ENCODE peak calls at places on chromosomes 11 and 22, in seven cellular contexts. One of them, this sample, is unnamed.
A peak's percentile ranks its signal among the peaks of the same experiment; 100 is the strongest.

GRCh38 chr11:44707094-44707493 is 19.7 kb upstream of the TSPAN18 start:
- DNase-seq in SK-N-SH: no peak
- DNase-seq in K562: no peak
- DNase-seq in GM12878: no peak
- DNase-seq in HepG2: no peak
- DNase-seq in GM12892: no peak
- DNase-seq in H1: no peak
- DNase-seq in this sample: no peak

GRCh38 chr11:1455032-1455762 is 31.4 kb downstream of the MOB2 start:
- DNase-seq in SK-N-SH: no peak
- DNase-seq in K562: no peak
- DNase-seq in GM12878: no peak
- DNase-seq in HepG2: no peak
- DNase-seq in GM12892: no peak
- DNase-seq in H1: no peak
- DNase-seq in this sample: no peak

GRCh38 chr22:50520826-50521453 is 4.5 kb downstream of the SCO2 start:
- DNase-seq in SK-N-SH: no peak
- DNase-seq in K562: no peak
- DNase-seq in GM12878: no peak
- DNase-seq in HepG2: no peak
- DNase-seq in GM12892: no peak
- DNase-seq in H1: no peak
- DNase-seq in this sample: no peak

GRCh38 chr11:11570823-11571222 is 51.0 kb downstream of the GALNT18 start:
- DNase-seq in SK-N-SH: no peak
- DNase-seq in K562: no peak
- DNase-seq in GM12878: no peak
- DNase-seq in HepG2: no peak
- DNase-seq in GM12892: no peak
- DNase-seq in H1: no peak
- DNase-seq in this sample: no peak

GRCh38 chr22:40204331-40205116 is 26.8 kb downstream of the TNRC6B start:
- DNase-seq in SK-N-SH: peak; percentile 57
- DNase-seq in K562: no peak
- DNase-seq in GM12878: no peak
- DNase-seq in HepG2: peak; percentile 59
- DNase-seq in GM12892: no peak
- DNase-seq in H1: no peak
- DNase-seq in this sample: no peak

GRCh38 chr11:128288368-128288767 is 299.0 kb downstream of the ETS1 start:
- DNase-seq in SK-N-SH: no peak
- DNase-seq in K562: no peak
- DNase-seq in GM12878: no peak
- DNase-seq in HepG2: no peak
- DNase-seq in GM12892: no peak
- DNase-seq in H1: no peak
- DNase-seq in this sample: no peak

GRCh38 chr11:27795955-27796861 is 96.0 kb upstream of the BDNF start:
- DNase-seq in SK-N-SH: no peak
- DNase-seq in K562: no peak
- DNase-seq in GM12878: no peak
- DNase-seq in HepG2: no peak
- DNase-seq in GM12892: no peak
- DNase-seq in H1: peak; percentile 47
- DNase-seq in this sample: no peak

GRCh38 chr11:44190883-44191230 is 95.4 kb downstream of the EXT2 start:
- DNase-seq in SK-N-SH: no peak
- DNase-seq in K562: no peak
- DNase-seq in GM12878: no peak
- DNase-seq in HepG2: no peak
- DNase-seq in GM12892: no peak
- DNase-seq in H1: no peak
- DNase-seq in this sample: no peak

DNA sequence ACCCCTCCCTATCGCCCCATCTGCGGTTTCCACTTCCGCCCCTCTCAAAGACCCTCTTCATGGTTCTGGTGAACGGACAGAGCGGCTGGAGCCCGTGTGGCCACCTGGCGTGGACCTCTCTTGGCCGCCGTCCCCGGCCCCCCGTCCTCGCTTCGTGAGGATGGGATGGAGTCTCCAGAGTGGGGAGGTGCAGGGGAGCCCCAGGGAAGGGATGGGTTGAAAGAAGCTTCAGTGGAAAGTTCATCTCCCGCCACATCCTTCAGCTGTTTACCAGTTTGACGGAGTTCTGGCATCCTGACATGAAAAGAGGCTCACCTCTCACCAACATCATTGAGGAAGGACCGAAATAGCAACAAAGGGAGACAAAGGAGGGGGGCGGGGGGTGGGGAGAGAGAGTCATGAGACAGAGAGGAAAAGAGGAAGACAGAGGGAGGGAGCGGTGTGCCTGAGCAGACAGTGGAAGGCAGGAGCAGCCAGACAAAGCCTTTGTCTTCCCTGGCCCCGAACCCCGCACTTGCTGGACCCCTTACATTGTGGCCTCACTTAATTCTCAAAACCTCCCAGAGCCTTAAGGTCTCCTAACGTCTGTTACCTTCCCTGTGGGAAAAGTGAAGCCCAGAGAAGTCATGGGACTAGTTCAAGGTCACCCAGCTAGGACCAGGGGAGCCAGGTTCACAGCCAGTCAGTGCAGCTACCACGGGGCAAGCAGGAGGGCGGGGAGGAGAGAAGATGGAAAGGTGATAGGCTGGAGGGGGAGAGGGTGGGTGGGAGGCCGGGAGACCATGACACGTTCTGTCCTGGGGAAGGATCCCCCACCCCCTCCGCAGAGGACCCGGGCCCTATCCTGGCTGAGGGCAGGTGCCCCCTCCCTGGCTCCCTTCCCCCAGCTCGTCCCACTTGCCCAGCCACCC is 54.9 kb downstream of the CD6 start:
- DNase-seq in SK-N-SH: no peak
- DNase-seq in K562: no peak
- DNase-seq in GM12878: no peak
- DNase-seq in HepG2: no peak
- DNase-seq in GM12892: no peak
- DNase-seq in H1: no peak
- DNase-seq in this sample: no peak
- TF ChIP-seq POLR2AphosphoS5 in SK-N-SH: no peak
- TF ChIP-seq POLR2AphosphoS5 in K562: no peak
- TF ChIP-seq POLR2AphosphoS5 in GM12878: no peak
- TF ChIP-seq POLR2AphosphoS5 in HepG2: no peak
- TF ChIP-seq POLR2AphosphoS5 in GM12892: no peak
- TF ChIP-seq POLR2AphosphoS5 in H1: no peak
- TF ChIP-seq POLR2AphosphoS5 in this sample: no peak

GRCh38 chr11:123407124-123407995 is 22.7 kb upstream of the GRAMD1B start:
- DNase-seq in SK-N-SH: peak; percentile 57
- DNase-seq in K562: peak; percentile 53
- DNase-seq in GM12878: no peak
- DNase-seq in HepG2: peak; percentile 58
- DNase-seq in GM12892: no peak
- DNase-seq in H1: peak; percentile 75
- DNase-seq in this sample: no peak
- TF ChIP-seq TAF1 in SK-N-SH: no peak
- TF ChIP-seq TAF1 in K562: no peak
- TF ChIP-seq TAF1 in GM12878: no peak
- TF ChIP-seq TAF1 in HepG2: no peak
- TF ChIP-seq TAF1 in GM12892: no peak
- TF ChIP-seq TAF1 in H1: no peak
- TF ChIP-seq TAF1 in this sample: no peak

GRCh38 chr11:65505434-65506315 is 6.8 kb downstream of the MALAT1 start:
- DNase-seq in SK-N-SH: no peak
- DNase-seq in K562: peak; percentile 53
- DNase-seq in GM12878: no peak
- DNase-seq in HepG2: no peak
- DNase-seq in GM12892: no peak
- DNase-seq in H1: no peak
- DNase-seq in this sample: no peak

GRCh38 chr11:65503923-65504670 is 5.3 kb downstream of the MALAT1 start:
- DNase-seq in SK-N-SH: no peak
- DNase-seq in K562: peak; percentile 74
- DNase-seq in GM12878: no peak
- DNase-seq in HepG2: no peak
- DNase-seq in GM12892: no peak
- DNase-seq in H1: no peak
- DNase-seq in this sample: no peak

GRCh38 chr11:65504671-65505433 is 6.0 kb downstream of the MALAT1 start:
- DNase-seq in SK-N-SH: no peak
- DNase-seq in K562: peak; percentile 53
- DNase-seq in GM12878: no peak
- DNase-seq in HepG2: no peak
- DNase-seq in GM12892: no peak
- DNase-seq in H1: no peak
- DNase-seq in this sample: no peak

GRCh38 chr11:65506316-65506769 is 7.5 kb downstream of the MALAT1 start:
- DNase-seq in SK-N-SH: no peak
- DNase-seq in K562: no peak
- DNase-seq in GM12878: no peak
- DNase-seq in HepG2: no peak
- DNase-seq in GM12892: no peak
- DNase-seq in H1: no peak
- DNase-seq in this sample: no peak

DNA sequence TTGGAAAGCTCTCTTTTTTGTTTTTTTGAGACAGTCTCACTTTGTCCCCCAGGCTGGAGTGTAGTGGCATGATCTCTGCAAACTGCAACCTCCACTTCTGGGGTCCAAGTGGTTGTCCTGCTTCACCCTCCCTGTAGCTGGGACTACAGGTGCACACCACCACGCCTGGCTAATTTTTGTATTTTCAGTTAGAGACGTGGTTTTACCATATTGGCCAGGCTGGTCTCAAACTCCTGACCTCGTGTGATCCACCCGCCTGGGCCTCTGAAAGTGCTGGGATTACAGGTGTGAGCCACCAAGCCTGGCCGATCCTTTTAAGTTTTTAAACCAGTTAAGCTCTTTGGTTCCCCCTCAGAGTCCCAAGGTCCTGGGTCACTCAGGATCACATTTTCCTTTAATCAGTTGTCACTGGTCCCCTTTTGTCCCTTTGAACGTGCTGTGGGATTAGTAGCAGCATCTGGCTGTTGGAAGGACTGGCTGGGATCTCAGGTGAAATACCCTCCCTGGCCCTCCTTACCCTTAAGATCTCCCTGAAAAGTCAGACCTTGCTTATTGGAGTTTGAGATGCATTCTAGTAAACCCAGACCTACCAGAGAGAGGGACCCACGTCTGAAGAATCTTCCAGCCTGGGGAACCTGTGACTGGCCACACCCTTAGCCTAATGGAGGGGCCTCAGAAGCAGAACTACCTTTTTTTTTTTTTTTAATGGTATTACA is 8.1 kb downstream of the MALAT1 start:
- DNase-seq in SK-N-SH: no peak
- DNase-seq in K562: peak; percentile 92
- DNase-seq in GM12878: no peak
- DNase-seq in HepG2: no peak
- DNase-seq in GM12892: no peak
- DNase-seq in H1: peak; percentile 63
- DNase-seq in this sample: no peak
- TF ChIP-seq POLR2AphosphoS5 in SK-N-SH: peak; percentile 3
- TF ChIP-seq POLR2AphosphoS5 in K562: peak; percentile 92
- TF ChIP-seq POLR2AphosphoS5 in GM12878: peak; percentile 97
- TF ChIP-seq POLR2AphosphoS5 in HepG2: peak; percentile 57
- TF ChIP-seq POLR2AphosphoS5 in GM12892: peak; percentile 100
- TF ChIP-seq POLR2AphosphoS5 in H1: peak; percentile 99
- TF ChIP-seq POLR2AphosphoS5 in this sample: peak; percentile 99

DNA sequence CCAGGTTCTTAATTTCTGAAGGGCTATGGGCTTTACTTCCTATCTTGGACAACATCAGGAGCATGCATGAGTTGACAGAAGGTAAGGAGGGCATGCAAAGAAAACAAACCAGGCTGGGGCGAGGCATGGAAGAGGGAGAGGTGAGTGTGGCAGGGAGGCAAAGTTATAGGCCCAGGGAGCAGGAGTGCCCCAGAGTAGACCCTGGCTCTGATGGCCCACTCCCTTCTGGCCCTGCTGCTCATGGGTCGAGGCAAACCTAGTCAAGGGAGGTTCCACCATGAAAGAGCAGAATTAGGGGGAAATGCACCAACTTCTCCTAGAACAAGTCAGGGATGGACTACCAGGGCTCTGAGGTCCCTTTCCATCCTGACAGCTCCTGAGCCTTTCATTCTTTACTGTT is 10.2 kb downstream of the CHRNA10 start:
- DNase-seq in SK-N-SH: no peak
- DNase-seq in K562: no peak
- DNase-seq in GM12878: no peak
- DNase-seq in HepG2: no peak
- DNase-seq in GM12892: no peak
- DNase-seq in H1: no peak
- DNase-seq in this sample: no peak
- TF ChIP-seq TAF1 in SK-N-SH: no peak
- TF ChIP-seq TAF1 in K562: no peak
- TF ChIP-seq TAF1 in GM12878: no peak
- TF ChIP-seq TAF1 in HepG2: no peak
- TF ChIP-seq TAF1 in GM12892: no peak
- TF ChIP-seq TAF1 in H1: no peak
- TF ChIP-seq TAF1 in this sample: no peak

DNA sequence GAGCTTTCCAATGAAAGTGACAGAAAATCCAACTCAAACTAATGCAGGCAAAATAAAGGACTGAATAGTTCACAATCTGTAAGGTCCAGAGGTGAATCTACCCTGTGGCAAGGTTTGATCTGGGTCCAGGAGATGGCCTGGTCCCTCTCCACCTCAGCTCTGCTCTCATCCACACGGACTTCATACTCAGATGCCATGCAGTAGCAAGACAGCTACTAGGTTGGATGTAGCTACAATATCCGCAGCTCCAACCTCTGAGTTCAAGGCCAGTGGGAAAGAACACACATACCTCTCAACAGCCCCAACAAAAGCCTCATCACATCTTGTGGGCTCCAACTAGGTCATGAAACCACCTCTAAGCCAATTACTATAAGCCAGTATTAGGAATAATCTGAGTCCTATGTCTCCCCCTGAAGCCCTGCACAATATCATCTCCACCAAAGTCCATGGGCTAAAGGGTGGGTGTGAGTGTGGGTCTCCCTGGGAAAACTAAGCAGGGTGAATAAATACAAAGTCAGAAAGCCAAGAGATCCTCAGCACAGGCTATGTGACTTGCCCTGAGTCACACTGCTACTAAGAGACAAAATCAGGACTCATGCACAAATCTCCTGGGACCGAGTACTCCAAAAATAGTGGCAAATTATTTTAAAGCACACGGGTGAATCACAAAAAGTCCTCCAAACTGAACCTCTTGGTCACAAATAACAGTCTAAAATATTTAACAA is 78.8 kb downstream of the LARGE1 start:
- DNase-seq in SK-N-SH: no peak
- DNase-seq in K562: no peak
- DNase-seq in GM12878: no peak
- DNase-seq in HepG2: peak; percentile 20
- DNase-seq in GM12892: no peak
- DNase-seq in H1: no peak
- DNase-seq in this sample: no peak
- TF ChIP-seq POLR2AphosphoS5 in SK-N-SH: no peak
- TF ChIP-seq POLR2AphosphoS5 in K562: no peak
- TF ChIP-seq POLR2AphosphoS5 in GM12878: no peak
- TF ChIP-seq POLR2AphosphoS5 in HepG2: no peak
- TF ChIP-seq POLR2AphosphoS5 in GM12892: no peak
- TF ChIP-seq POLR2AphosphoS5 in H1: no peak
- TF ChIP-seq POLR2AphosphoS5 in this sample: no peak